ENCODE peak calls at places on chromosomes 6 and 20, in seven cellular contexts. H is stimulated activated CD4-positive, alpha-beta T cell treated with anti-CD3 and anti-CD28 coated beads, TNF-alpha, amount 100 ng/mL, for 24 hours; Y is fibroblast of mammary gland; R is foreskin keratinocyte; E is activated naive CD8-positive, alpha-beta T cell treated with anti-CD3 and anti-CD28 coated beads for 36 hours; T is right cardiac atrium; Q is AG10803. W is an unnamed sample.

GRCh38 chr6:3501826-3502505 is 45.1 kb upstream of the SLC22A23 start:
- DNase-seq in H (no peak), Y (no peak), R (no peak), E (no peak), T (no peak), Q (no peak), W (no peak)

GRCh38 chr20:4190792-4191519 is 175.6 kb upstream of the RNF24 start:
- DNase-seq in H (no peak), Y (no peak), R (peak), E (no peak), T (no peak), Q (no peak), W (no peak)

GRCh38 chr6:7080311-7080710 is 27.4 kb upstream of the RREB1 start:
- DNase-seq in H (no peak), Y (no peak), R (no peak), E (no peak), T (no peak), Q (no peak), W (no peak)

GRCh38 chr20:49466114-49466912 is 16.2 kb downstream of the KCNB1 start:
- DNase-seq in H (no peak), Y (no peak), R (no peak), E (no peak), T (no peak), Q (no peak), W (no peak)

GRCh38 chr20:2984956-2985661 is 58.3 kb upstream of the GNRH2 start:
- DNase-seq in H (peak), Y (peak), R (peak), E (peak), T (no peak), Q (peak), W (no peak)

GRCh38 chr6:121998631-121999030 is 400.8 kb upstream of the HSF2 start:
- DNase-seq in H (no peak), Y (no peak), R (no peak), E (no peak), T (no peak), Q (peak), W (no peak)

GRCh38 chr20:20450461-20451027 is 82.6 kb downstream of the INSM1 start:
- DNase-seq in H (no peak), Y (peak), R (no peak), E (no peak), T (no peak), Q (no peak), W (no peak)

GRCh38 chr20:50346372-50347347 is 156.0 kb downstream of the CEBPB start:
- DNase-seq in H (no peak), Y (peak), R (peak), E (no peak), T (peak), Q (peak), W (peak)

GRCh38 chr20:43914697-43915208 is at the start of gene TOX2:
- DNase-seq in H (peak), Y (no peak), R (no peak), E (peak), T (peak), Q (peak), W (peak)

GRCh38 chr6:99951016-99951805 is 42.8 kb downstream of the MCHR2 start:
- DNase-seq in H (no peak), Y (no peak), R (no peak), E (no peak), T (no peak), Q (peak), W (no peak)

GRCh38 chr20:17852323-17852722 is 116.3 kb downstream of the SNX5 start:
- DNase-seq in H (no peak), Y (no peak), R (no peak), E (no peak), T (no peak), Q (no peak), W (no peak)

GRCh38 chr6:127176175-127176574 is 57.7 kb downstream of the RSPO3 start:
- DNase-seq in H (no peak), Y (peak), R (no peak), E (no peak), T (no peak), Q (peak), W (no peak)

GRCh38 chr20:18545566-18545965 is 21.7 kb upstream of the SMIM26 start:
- DNase-seq in H (no peak), Y (no peak), R (no peak), E (no peak), T (no peak), Q (no peak), W (peak)

GRCh38 chr6:56555438-56555872 is 87.2 kb downstream of the DST start:
- DNase-seq in H (no peak), Y (no peak), R (no peak), E (no peak), T (no peak), Q (peak), W (no peak)

GRCh38 chr20:51930775-51931174 is 128.5 kb upstream of the SALL4 start:
- DNase-seq in H (no peak), Y (peak), R (peak), E (no peak), T (peak), Q (peak), W (no peak)

GRCh38 chr6:159360306-159360705 is 191.1 kb downstream of the FNDC1 start:
- DNase-seq in H (no peak), Y (peak), R (no peak), E (no peak), T (peak), Q (peak), W (no peak)

GRCh38 chr20:10492065-10492464 is 57.0 kb downstream of the SLX4IP start:
- DNase-seq in H (no peak), Y (peak), R (no peak), E (no peak), T (no peak), Q (peak), W (no peak)

GRCh38 chr6:35140991-35141720 is at the start of gene TCP11:
- DNase-seq in H (peak), Y (no peak), R (no peak), E (peak), T (peak), Q (peak), W (peak)

GRCh38 chr20:48679603-48680002 is 148.2 kb downstream of the PREX1 start:
- DNase-seq in H (no peak), Y (no peak), R (no peak), E (no peak), T (no peak), Q (no peak), W (no peak)

GRCh38 chr20:16446246-16446645 is 127.0 kb downstream of the KIF16B start:
- DNase-seq in H (no peak), Y (no peak), R (no peak), E (no peak), T (no peak), Q (no peak), W (no peak)

GRCh38 chr20:4560667-4561066 is 161.0 kb upstream of the PRND start:
- DNase-seq in H (no peak), Y (peak), R (no peak), E (no peak), T (no peak), Q (peak), W (no peak)

GRCh38 chr20:62856931-62857619 is 4.5 kb downstream of the TCFL5 start:
- DNase-seq in H (no peak), Y (no peak), R (peak), E (no peak), T (no peak), Q (no peak), W (no peak)